ENCODE peak calls at places on chromosome 13, in seven cellular contexts. L is MM.1S, O is astrocyte of the spinal cord, M is A549, A is cardiac fibroblast, U is adrenal gland, X is AG04450. J is an unnamed sample.

GRCh38 chr13:109180905-109181425 is 551.6 kb downstream of the MYO16 start:
- DNase-seq in A (peak), U (no peak), L (peak), X (peak), M (no peak), O (peak), J (peak)

GRCh38 chr13:94056362-94056990 is 423.0 kb downstream of the DCT start:
- DNase-seq in L (no peak), U (no peak), O (no peak), A (no peak), X (no peak), M (no peak), J (no peak)

GRCh38 chr13:109783447-109783814 is 3.0 kb downstream of the IRS2 start:
- DNase-seq in X (no peak), A (no peak), O (no peak), U (no peak), M (no peak), L (no peak), J (peak)

GRCh38 chr13:51291341-51291740 is 48.1 kb upstream of the SERPINE3 start:
- DNase-seq in X (no peak), L (no peak), M (no peak), O (no peak), U (no peak), A (peak), J (no peak)

GRCh38 chr13:25214371-25215252 is 42.5 kb upstream of the AMER2 start:
- DNase-seq in O (peak), A (peak), M (no peak), U (peak), X (no peak), L (no peak), J (no peak)

GRCh38 chr13:46593403-46593802 is 40.4 kb downstream of the LRCH1 start:
- DNase-seq in U (no peak), O (no peak), L (no peak), M (no peak), X (no peak), A (no peak), J (no peak)

GRCh38 chr13:112174476-112175110 is 107.6 kb downstream of the SOX1 start:
- DNase-seq in M (no peak), U (no peak), X (no peak), O (no peak), L (peak), A (no peak), J (no peak)

GRCh38 chr13:73765651-73766384 is 368.4 kb downstream of the KLF12 start:
- DNase-seq in A (peak), M (no peak), X (no peak), U (peak), O (peak), L (no peak), J (peak)

GRCh38 chr13:99191900-99192399 is 8.7 kb upstream of the UBAC2 start:
- DNase-seq in A (peak), X (peak), O (peak), U (no peak), M (no peak), L (no peak), J (no peak)

GRCh38 chr13:35191883-35192282 is 249.8 kb downstream of the NBEA start:
- DNase-seq in O (no peak), X (no peak), L (no peak), M (no peak), A (peak), U (no peak), J (no peak)

GRCh38 chr13:74662895-74663294 is 528.7 kb upstream of the KLF12 start:
- DNase-seq in O (no peak), A (peak), M (no peak), L (no peak), U (no peak), X (no peak), J (no peak)

GRCh38 chr13:45353895-45354294 is 12.9 kb upstream of the TPT1 start:
- DNase-seq in X (no peak), U (no peak), A (no peak), M (no peak), L (no peak), O (no peak), J (no peak)

GRCh38 chr13:102905905-102906304 is 60.1 kb downstream of the ERCC5 start:
- DNase-seq in L (no peak), O (no peak), M (no peak), U (no peak), X (no peak), A (no peak), J (no peak)

GRCh38 chr13:112972258-112972657 is 3.2 kb downstream of the MCF2L start:
- DNase-seq in U (no peak), L (no peak), O (no peak), X (no peak), A (no peak), M (no peak), J (no peak)

GRCh38 chr13:35530147-35530546 is 53.7 kb upstream of the MAB21L1 start:
- DNase-seq in X (no peak), O (no peak), L (no peak), U (no peak), M (no peak), A (no peak), J (peak)

GRCh38 chr13:113901642-113902041 is 37.8 kb upstream of the GAS6 start:
- DNase-seq in O (no peak), U (no peak), M (no peak), L (peak), A (no peak), X (no peak), J (no peak)

GRCh38 chr13:76647550-76647949 is 238.7 kb downstream of the KCTD12 start:
- DNase-seq in M (no peak), X (no peak), U (no peak), A (no peak), O (no peak), L (no peak), J (no peak)

GRCh38 chr13:25088562-25089221 is 7.2 kb upstream of the PABPC3 start:
- DNase-seq in M (no peak), X (no peak), U (no peak), L (no peak), O (no peak), A (no peak), J (no peak)

GRCh38 chr13:73131247-73131646 is 72.4 kb downstream of the KLF5 start:
- DNase-seq in O (no peak), A (no peak), U (no peak), X (no peak), L (no peak), M (no peak), J (no peak)

GRCh38 chr13:46640843-46641242 is 87.9 kb downstream of the LRCH1 start:
- DNase-seq in L (no peak), X (no peak), O (peak), U (no peak), A (no peak), M (no peak), J (no peak)

GRCh38 chr13:40236566-40237168 is 429.8 kb downstream of the FOXO1 start:
- DNase-seq in X (no peak), U (no peak), L (no peak), A (peak), M (no peak), O (no peak), J (no peak)

GRCh38 chr13:41053384-41053826 is 7.9 kb upstream of the WBP4 start:
- DNase-seq in O (no peak), U (no peak), L (no peak), A (peak), M (no peak), X (no peak), J (no peak)

GRCh38 chr13:95652244-95652764 is 7.8 kb upstream of the DZIP1 start:
- DNase-seq in M (no peak), L (no peak), X (no peak), A (no peak), O (no peak), U (no peak), J (no peak)

GRCh38 chr13:91623151-91623550 is 224.7 kb downstream of the GPC5 start:
- DNase-seq in U (no peak), O (no peak), M (no peak), L (no peak), X (no peak), A (no peak), J (no peak)

GRCh38 chr13:38954291-38954690 is 36.3 kb downstream of the STOML3 start:
- DNase-seq in O (no peak), U (no peak), L (no peak), A (no peak), X (no peak), M (no peak), J (no peak)

GRCh38 chr13:95629071-95629470 is 15.4 kb downstream of the DZIP1 start:
- DNase-seq in L (no peak), X (no peak), O (no peak), U (no peak), A (no peak), M (no peak), J (no peak)

GRCh38 chr13:112510002-112510780 is 77.8 kb downstream of the TUBGCP3 start:
- DNase-seq in M (peak), U (peak), A (peak), L (peak), X (peak), O (peak), J (peak)

GRCh38 chr13:96967248-96967745 is 27.0 kb downstream of the OXGR1 start:
- DNase-seq in M (no peak), U (no peak), L (peak), O (no peak), X (no peak), A (no peak), J (no peak)

GRCh38 chr13:41456768-41457588 is at the start of gene RGCC:
- DNase-seq in O (peak), A (peak), L (peak), M (peak), X (no peak), U (peak), J (peak)

GRCh38 chr13:27783111-27783510 is 9.2 kb upstream of the GSX1 start:
- DNase-seq in L (no peak), M (no peak), X (no peak), U (no peak), A (peak), O (no peak), J (no peak)
- TF ChIP-seq CTCF in L (no peak), M (no peak), X (peak), U (no peak), A (peak), O (peak), J (no peak)

GRCh38 chr13:54536112-54536511 is 1507.5 kb downstream of the OLFM4 start:
- DNase-seq in L (no peak), A (no peak), M (no peak), O (no peak), X (no peak), U (no peak), J (no peak)
- TF ChIP-seq CTCF in L (no peak), A (no peak), M (no peak), O (no peak), X (no peak), U (no peak), J (peak)

GRCh38 chr13:29707876-29708543 is 112.5 kb upstream of the SLC7A1 start:
- DNase-seq in X (peak), L (peak), A (peak), O (peak), U (no peak), M (peak), J (peak)
- TF ChIP-seq CTCF in X (peak), L (peak), A (peak), O (peak), U (no peak), M (peak), J (peak)

DNA sequence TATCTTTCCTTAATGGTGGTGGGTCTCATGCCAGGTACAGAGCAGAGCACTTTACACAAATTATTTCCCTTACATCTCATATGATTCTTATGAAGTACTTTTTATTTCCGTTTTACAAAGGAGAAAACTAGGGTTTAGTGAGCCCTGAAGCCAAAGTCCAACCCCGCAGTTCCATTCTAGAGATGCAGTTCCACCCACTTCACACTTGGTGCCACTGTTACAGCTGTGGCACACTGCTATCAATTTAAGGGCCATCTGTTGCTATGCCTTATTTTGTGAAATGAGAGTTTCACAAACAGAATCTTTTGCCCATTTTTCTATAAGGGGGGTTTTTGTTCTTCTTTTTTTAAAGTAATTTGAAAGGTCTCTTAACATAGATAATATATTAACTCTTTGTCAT is 12.9 kb downstream of the MIPEP start:
- DNase-seq in L (no peak), M (no peak), O (no peak), A (peak), X (no peak), U (no peak), J (no peak)
- TF ChIP-seq CTCF in L (peak), M (peak), O (peak), A (peak), X (peak), U (no peak), J (peak)

GRCh38 chr13:64817721-64818120 is 2412.4 kb downstream of the PCDH9 start:
- DNase-seq in M (no peak), X (no peak), A (peak), U (no peak), O (peak), L (no peak), J (no peak)

GRCh38 chr13:64819081-64819480 is 2411.1 kb downstream of the PCDH9 start:
- DNase-seq in M (no peak), X (no peak), A (peak), L (no peak), U (no peak), O (peak), J (no peak)
- TF ChIP-seq CTCF in M (no peak), X (no peak), A (no peak), L (no peak), U (no peak), O (no peak), J (no peak)

DNA sequence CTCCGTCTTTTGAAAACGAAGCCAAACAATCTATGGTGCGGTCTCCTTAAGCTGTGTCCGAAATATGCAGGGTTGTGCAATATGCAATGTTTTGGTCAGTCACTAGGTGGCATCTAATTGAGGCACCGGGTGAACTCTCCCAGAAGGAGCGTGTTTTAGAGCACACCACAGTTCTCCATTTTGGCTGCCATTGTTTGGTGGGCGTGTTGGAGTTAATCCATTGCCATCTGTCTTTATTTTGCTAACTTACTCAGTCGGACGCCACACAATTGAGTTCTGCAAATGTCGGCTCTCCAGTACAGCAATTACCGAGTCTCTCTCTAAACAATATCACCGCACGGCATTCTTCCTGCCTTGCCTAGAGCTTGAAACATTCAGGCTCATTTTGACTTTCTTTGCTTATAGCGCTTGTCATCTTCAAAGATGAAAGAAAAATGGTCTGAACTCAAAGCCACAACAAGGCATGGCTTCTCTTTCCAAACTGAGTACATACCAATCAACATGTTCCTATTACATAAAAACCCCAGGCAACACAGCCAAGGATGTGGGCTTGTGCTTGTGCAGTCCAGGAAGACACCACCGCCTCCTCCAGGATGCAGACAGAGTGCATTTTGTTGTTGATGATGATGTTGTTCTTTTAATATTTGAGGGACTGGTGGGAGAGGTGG is 182.0 kb upstream of the SERP2 start:
- DNase-seq in M (no peak), L (no peak), A (peak), U (peak), X (no peak), O (peak), J (no peak)
- TF ChIP-seq CTCF in M (peak), L (peak), A (peak), U (peak), X (peak), O (peak), J (peak)

GRCh38 chr13:30776661-30777060 is 41.3 kb downstream of the ALOX5AP start:
- DNase-seq in X (no peak), U (no peak), M (no peak), L (no peak), O (no peak), A (no peak), J (no peak)
- TF ChIP-seq CTCF in X (no peak), U (no peak), M (no peak), L (no peak), O (no peak), A (no peak), J (no peak)

DNA sequence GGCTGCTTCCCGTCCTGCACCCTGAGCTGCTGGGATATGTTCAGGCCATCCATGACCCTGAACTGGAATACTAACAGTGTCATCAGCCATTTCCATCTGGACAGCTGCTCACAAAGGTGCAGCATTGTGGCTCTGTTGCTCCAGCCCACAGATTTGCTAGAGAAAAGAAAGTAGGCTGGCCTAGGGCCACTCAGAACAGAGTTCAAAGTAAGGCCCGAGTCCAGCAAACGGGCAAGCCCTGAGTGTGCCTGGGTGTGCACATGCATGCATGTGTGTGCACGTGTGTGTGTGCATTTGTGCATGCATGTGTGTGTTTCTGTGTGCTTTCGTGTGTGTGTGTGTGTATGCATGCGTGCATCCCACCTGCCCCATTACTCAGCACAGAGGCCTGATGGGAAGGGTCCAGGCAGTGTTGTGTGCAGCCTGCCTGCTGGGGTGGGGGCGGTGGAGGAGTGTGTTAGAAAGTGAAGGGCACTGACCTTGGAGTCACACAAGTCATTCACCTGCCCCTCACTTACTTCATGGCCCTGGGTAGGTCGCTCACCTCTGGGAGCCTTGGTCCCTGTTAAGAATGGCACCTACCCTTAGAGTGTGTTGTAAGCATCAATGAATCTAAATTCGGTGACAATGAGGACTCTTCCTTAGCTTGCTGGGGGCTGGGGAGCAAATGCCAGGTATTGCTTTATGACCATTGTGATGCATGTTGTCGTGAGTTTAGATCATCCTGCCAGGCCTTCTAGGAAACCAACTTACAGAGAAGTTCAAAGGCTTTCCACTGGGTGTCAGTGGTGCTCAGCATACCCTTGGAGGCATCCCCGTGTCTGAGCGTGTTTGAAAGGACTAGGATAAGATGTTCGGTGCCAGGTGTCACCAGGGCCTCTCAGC is 53.2 kb downstream of the GPR12 start:
- DNase-seq in X (peak), O (peak), L (peak), U (peak), A (peak), M (peak), J (peak)
- TF ChIP-seq CTCF in X (peak), O (peak), L (peak), U (peak), A (peak), M (peak), J (peak)

GRCh38 chr13:71015516-71015915 is 851.5 kb downstream of the DACH1 start:
- DNase-seq in O (no peak), X (no peak), L (no peak), U (no peak), M (no peak), A (no peak), J (no peak)
- TF ChIP-seq CTCF in O (no peak), X (no peak), L (no peak), U (no peak), M (no peak), A (no peak), J (no peak)